ENCODE peak calls at places on chromosomes 13 and 19, in eight cellular contexts. One of them, this sample, is unnamed.

GRCh38 chr13:78787189-78787588 is 128.2 kb upstream of the OBI1 start:
- DNase-seq in stimulated activated CD4-positive, alpha-beta T cell treated with anti-CD3 and anti-CD28 coated beads, Interleukin-4, amount 100 ng/mL, for 1 hour: no peak
- DNase-seq in foreskin melanocyte: no peak
- DNase-seq in fibroblast of the conjunctiva: no peak
- DNase-seq in NCI-H2081 treated with DMSO at 0.1 percent for 48 hours: no peak
- DNase-seq in HFFc6: no peak
- DNase-seq in breast epithelium: no peak
- DNase-seq in activated T-cell treated with anti-CD3 and anti-CD28 coated beads for 48 hours: no peak
- DNase-seq in this sample: no peak

GRCh38 chr13:98224557-98224956 is 47.5 kb upstream of the RNF113B start:
- DNase-seq in stimulated activated CD4-positive, alpha-beta T cell treated with anti-CD3 and anti-CD28 coated beads, Interleukin-4, amount 100 ng/mL, for 1 hour: no peak
- DNase-seq in foreskin melanocyte: no peak
- DNase-seq in fibroblast of the conjunctiva: no peak
- DNase-seq in NCI-H2081 treated with DMSO at 0.1 percent for 48 hours: no peak
- DNase-seq in HFFc6: no peak
- DNase-seq in breast epithelium: no peak
- DNase-seq in activated T-cell treated with anti-CD3 and anti-CD28 coated beads for 48 hours: no peak
- DNase-seq in this sample: no peak

GRCh38 chr19:2887391-2887914 is 13.3 kb upstream of the ZNF57 start:
- DNase-seq in stimulated activated CD4-positive, alpha-beta T cell treated with anti-CD3 and anti-CD28 coated beads, Interleukin-4, amount 100 ng/mL, for 1 hour: no peak
- DNase-seq in foreskin melanocyte: peak; percentile 74
- DNase-seq in fibroblast of the conjunctiva: peak; percentile 47
- DNase-seq in NCI-H2081 treated with DMSO at 0.1 percent for 48 hours: peak; percentile 66
- DNase-seq in HFFc6: peak; percentile 55
- DNase-seq in breast epithelium: no peak
- DNase-seq in activated T-cell treated with anti-CD3 and anti-CD28 coated beads for 48 hours: no peak
- DNase-seq in this sample: peak; percentile 65

GRCh38 chr13:112883241-112883945 is 85.6 kb upstream of the MCF2L start:
- DNase-seq in stimulated activated CD4-positive, alpha-beta T cell treated with anti-CD3 and anti-CD28 coated beads, Interleukin-4, amount 100 ng/mL, for 1 hour: no peak
- DNase-seq in foreskin melanocyte: no peak
- DNase-seq in fibroblast of the conjunctiva: no peak
- DNase-seq in NCI-H2081 treated with DMSO at 0.1 percent for 48 hours: no peak
- DNase-seq in HFFc6: no peak
- DNase-seq in breast epithelium: no peak
- DNase-seq in activated T-cell treated with anti-CD3 and anti-CD28 coated beads for 48 hours: no peak
- DNase-seq in this sample: no peak

GRCh38 chr19:14943601-14944000 is 2.3 kb downstream of the OR7C2 start:
- DNase-seq in stimulated activated CD4-positive, alpha-beta T cell treated with anti-CD3 and anti-CD28 coated beads, Interleukin-4, amount 100 ng/mL, for 1 hour: no peak
- DNase-seq in foreskin melanocyte: no peak
- DNase-seq in fibroblast of the conjunctiva: no peak
- DNase-seq in NCI-H2081 treated with DMSO at 0.1 percent for 48 hours: no peak
- DNase-seq in HFFc6: no peak
- DNase-seq in breast epithelium: no peak
- DNase-seq in activated T-cell treated with anti-CD3 and anti-CD28 coated beads for 48 hours: no peak
- DNase-seq in this sample: no peak

GRCh38 chr13:113770441-113770840 is 11.4 kb downstream of the TMEM255B start:
- DNase-seq in stimulated activated CD4-positive, alpha-beta T cell treated with anti-CD3 and anti-CD28 coated beads, Interleukin-4, amount 100 ng/mL, for 1 hour: no peak
- DNase-seq in foreskin melanocyte: no peak
- DNase-seq in fibroblast of the conjunctiva: no peak
- DNase-seq in NCI-H2081 treated with DMSO at 0.1 percent for 48 hours: no peak
- DNase-seq in HFFc6: no peak
- DNase-seq in breast epithelium: no peak
- DNase-seq in activated T-cell treated with anti-CD3 and anti-CD28 coated beads for 48 hours: no peak
- DNase-seq in this sample: no peak

GRCh38 chr13:43411741-43412140 is 375.0 kb downstream of the ENOX1 start:
- DNase-seq in stimulated activated CD4-positive, alpha-beta T cell treated with anti-CD3 and anti-CD28 coated beads, Interleukin-4, amount 100 ng/mL, for 1 hour: no peak
- DNase-seq in foreskin melanocyte: no peak
- DNase-seq in fibroblast of the conjunctiva: no peak
- DNase-seq in NCI-H2081 treated with DMSO at 0.1 percent for 48 hours: no peak
- DNase-seq in HFFc6: no peak
- DNase-seq in breast epithelium: no peak
- DNase-seq in activated T-cell treated with anti-CD3 and anti-CD28 coated beads for 48 hours: no peak
- DNase-seq in this sample: no peak

GRCh38 chr19:7482584-7483439 is 6.0 kb downstream of the PEX11G start:
- DNase-seq in stimulated activated CD4-positive, alpha-beta T cell treated with anti-CD3 and anti-CD28 coated beads, Interleukin-4, amount 100 ng/mL, for 1 hour: no peak
- DNase-seq in foreskin melanocyte: no peak
- DNase-seq in fibroblast of the conjunctiva: no peak
- DNase-seq in NCI-H2081 treated with DMSO at 0.1 percent for 48 hours: no peak
- DNase-seq in HFFc6: no peak
- DNase-seq in breast epithelium: no peak
- DNase-seq in activated T-cell treated with anti-CD3 and anti-CD28 coated beads for 48 hours: no peak
- DNase-seq in this sample: no peak

GRCh38 chr13:111217661-111218060 is 102.6 kb downstream of the ARHGEF7 start:
- DNase-seq in stimulated activated CD4-positive, alpha-beta T cell treated with anti-CD3 and anti-CD28 coated beads, Interleukin-4, amount 100 ng/mL, for 1 hour: no peak
- DNase-seq in foreskin melanocyte: no peak
- DNase-seq in fibroblast of the conjunctiva: no peak
- DNase-seq in NCI-H2081 treated with DMSO at 0.1 percent for 48 hours: no peak
- DNase-seq in HFFc6: no peak
- DNase-seq in breast epithelium: no peak
- DNase-seq in activated T-cell treated with anti-CD3 and anti-CD28 coated beads for 48 hours: no peak
- DNase-seq in this sample: no peak

GRCh38 chr13:52345048-52345447 is 60.9 kb downstream of the THSD1 start:
- DNase-seq in stimulated activated CD4-positive, alpha-beta T cell treated with anti-CD3 and anti-CD28 coated beads, Interleukin-4, amount 100 ng/mL, for 1 hour: no peak
- DNase-seq in foreskin melanocyte: no peak
- DNase-seq in fibroblast of the conjunctiva: no peak
- DNase-seq in NCI-H2081 treated with DMSO at 0.1 percent for 48 hours: no peak
- DNase-seq in HFFc6: peak; percentile 31
- DNase-seq in breast epithelium: no peak
- DNase-seq in activated T-cell treated with anti-CD3 and anti-CD28 coated beads for 48 hours: no peak
- DNase-seq in this sample: no peak

GRCh38 chr19:13011653-13012389 is 16.5 kb downstream of the NFIX start:
- DNase-seq in stimulated activated CD4-positive, alpha-beta T cell treated with anti-CD3 and anti-CD28 coated beads, Interleukin-4, amount 100 ng/mL, for 1 hour: peak; percentile 30
- DNase-seq in foreskin melanocyte: no peak
- DNase-seq in fibroblast of the conjunctiva: no peak
- DNase-seq in NCI-H2081 treated with DMSO at 0.1 percent for 48 hours: no peak
- DNase-seq in HFFc6: no peak
- DNase-seq in breast epithelium: no peak
- DNase-seq in activated T-cell treated with anti-CD3 and anti-CD28 coated beads for 48 hours: no peak
- DNase-seq in this sample: no peak

GRCh38 chr13:31982540-31982939 is 49.0 kb upstream of the FRY start:
- DNase-seq in stimulated activated CD4-positive, alpha-beta T cell treated with anti-CD3 and anti-CD28 coated beads, Interleukin-4, amount 100 ng/mL, for 1 hour: no peak
- DNase-seq in foreskin melanocyte: peak; percentile 86
- DNase-seq in fibroblast of the conjunctiva: peak; percentile 46
- DNase-seq in NCI-H2081 treated with DMSO at 0.1 percent for 48 hours: no peak
- DNase-seq in HFFc6: peak; percentile 93
- DNase-seq in breast epithelium: peak; percentile 87
- DNase-seq in activated T-cell treated with anti-CD3 and anti-CD28 coated beads for 48 hours: no peak
- DNase-seq in this sample: peak; percentile 87

GRCh38 chr13:105721056-105721455 is 814.4 kb downstream of the EFNB2 start:
- DNase-seq in stimulated activated CD4-positive, alpha-beta T cell treated with anti-CD3 and anti-CD28 coated beads, Interleukin-4, amount 100 ng/mL, for 1 hour: no peak
- DNase-seq in foreskin melanocyte: no peak
- DNase-seq in fibroblast of the conjunctiva: no peak
- DNase-seq in NCI-H2081 treated with DMSO at 0.1 percent for 48 hours: no peak
- DNase-seq in HFFc6: no peak
- DNase-seq in breast epithelium: no peak
- DNase-seq in activated T-cell treated with anti-CD3 and anti-CD28 coated beads for 48 hours: no peak
- DNase-seq in this sample: no peak

GRCh38 chr13:57633950-57634828 is 2.6 kb downstream of the PCDH17 start:
- DNase-seq in stimulated activated CD4-positive, alpha-beta T cell treated with anti-CD3 and anti-CD28 coated beads, Interleukin-4, amount 100 ng/mL, for 1 hour: no peak
- DNase-seq in foreskin melanocyte: no peak
- DNase-seq in fibroblast of the conjunctiva: no peak
- DNase-seq in NCI-H2081 treated with DMSO at 0.1 percent for 48 hours: no peak
- DNase-seq in HFFc6: no peak
- DNase-seq in breast epithelium: no peak
- DNase-seq in activated T-cell treated with anti-CD3 and anti-CD28 coated beads for 48 hours: no peak
- DNase-seq in this sample: no peak

GRCh38 chr19:48724796-48725753 is 5.5 kb upstream of the MAMSTR start:
- DNase-seq in stimulated activated CD4-positive, alpha-beta T cell treated with anti-CD3 and anti-CD28 coated beads, Interleukin-4, amount 100 ng/mL, for 1 hour: no peak
- DNase-seq in foreskin melanocyte: peak; percentile 98
- DNase-seq in fibroblast of the conjunctiva: peak; percentile 87
- DNase-seq in NCI-H2081 treated with DMSO at 0.1 percent for 48 hours: peak; percentile 8
- DNase-seq in HFFc6: peak; percentile 78
- DNase-seq in breast epithelium: no peak
- DNase-seq in activated T-cell treated with anti-CD3 and anti-CD28 coated beads for 48 hours: no peak
- DNase-seq in this sample: peak; percentile 70

GRCh38 chr19:42879613-42880012 is at the start of gene PSG1:
- DNase-seq in stimulated activated CD4-positive, alpha-beta T cell treated with anti-CD3 and anti-CD28 coated beads, Interleukin-4, amount 100 ng/mL, for 1 hour: no peak
- DNase-seq in foreskin melanocyte: no peak
- DNase-seq in fibroblast of the conjunctiva: no peak
- DNase-seq in NCI-H2081 treated with DMSO at 0.1 percent for 48 hours: no peak
- DNase-seq in HFFc6: no peak
- DNase-seq in breast epithelium: no peak
- DNase-seq in activated T-cell treated with anti-CD3 and anti-CD28 coated beads for 48 hours: no peak
- DNase-seq in this sample: no peak

GRCh38 chr13:111845621-111846351 is 221.2 kb upstream of the SOX1 start:
- DNase-seq in stimulated activated CD4-positive, alpha-beta T cell treated with anti-CD3 and anti-CD28 coated beads, Interleukin-4, amount 100 ng/mL, for 1 hour: no peak
- DNase-seq in foreskin melanocyte: no peak
- DNase-seq in fibroblast of the conjunctiva: no peak
- DNase-seq in NCI-H2081 treated with DMSO at 0.1 percent for 48 hours: no peak
- DNase-seq in HFFc6: no peak
- DNase-seq in breast epithelium: no peak
- DNase-seq in activated T-cell treated with anti-CD3 and anti-CD28 coated beads for 48 hours: no peak
- DNase-seq in this sample: no peak

GRCh38 chr19:45179063-45179847 is 671 bp downstream of the BLOC1S3 start:
- DNase-seq in stimulated activated CD4-positive, alpha-beta T cell treated with anti-CD3 and anti-CD28 coated beads, Interleukin-4, amount 100 ng/mL, for 1 hour: peak; percentile 49
- DNase-seq in foreskin melanocyte: peak; percentile 22
- DNase-seq in fibroblast of the conjunctiva: no peak
- DNase-seq in NCI-H2081 treated with DMSO at 0.1 percent for 48 hours: no peak
- DNase-seq in HFFc6: peak; percentile 11
- DNase-seq in breast epithelium: no peak
- DNase-seq in activated T-cell treated with anti-CD3 and anti-CD28 coated beads for 48 hours: peak; percentile 38
- DNase-seq in this sample: no peak

GRCh38 chr19:54551293-54551692 is 22.3 kb upstream of the LILRA2 start:
- DNase-seq in stimulated activated CD4-positive, alpha-beta T cell treated with anti-CD3 and anti-CD28 coated beads, Interleukin-4, amount 100 ng/mL, for 1 hour: no peak
- DNase-seq in foreskin melanocyte: no peak
- DNase-seq in fibroblast of the conjunctiva: no peak
- DNase-seq in NCI-H2081 treated with DMSO at 0.1 percent for 48 hours: no peak
- DNase-seq in HFFc6: no peak
- DNase-seq in breast epithelium: no peak
- DNase-seq in activated T-cell treated with anti-CD3 and anti-CD28 coated beads for 48 hours: no peak
- DNase-seq in this sample: no peak

GRCh38 chr13:21668665-21669599 is 1.9 kb upstream of the FGF9 start:
- DNase-seq in stimulated activated CD4-positive, alpha-beta T cell treated with anti-CD3 and anti-CD28 coated beads, Interleukin-4, amount 100 ng/mL, for 1 hour: peak; percentile 21
- DNase-seq in foreskin melanocyte: no peak
- DNase-seq in fibroblast of the conjunctiva: no peak
- DNase-seq in NCI-H2081 treated with DMSO at 0.1 percent for 48 hours: no peak
- DNase-seq in HFFc6: no peak
- DNase-seq in breast epithelium: no peak
- DNase-seq in activated T-cell treated with anti-CD3 and anti-CD28 coated beads for 48 hours: no peak
- DNase-seq in this sample: no peak

GRCh38 chr19:13012690-13013608 is 17.7 kb downstream of the NFIX start:
- DNase-seq in stimulated activated CD4-positive, alpha-beta T cell treated with anti-CD3 and anti-CD28 coated beads, Interleukin-4, amount 100 ng/mL, for 1 hour: peak; percentile 38
- DNase-seq in foreskin melanocyte: peak; percentile 62
- DNase-seq in fibroblast of the conjunctiva: no peak
- DNase-seq in NCI-H2081 treated with DMSO at 0.1 percent for 48 hours: no peak
- DNase-seq in HFFc6: peak; percentile 30
- DNase-seq in breast epithelium: no peak
- DNase-seq in activated T-cell treated with anti-CD3 and anti-CD28 coated beads for 48 hours: no peak
- DNase-seq in this sample: no peak

GRCh38 chr19:18063463-18063862 is 23.3 kb downstream of the IL12RB1 start:
- DNase-seq in stimulated activated CD4-positive, alpha-beta T cell treated with anti-CD3 and anti-CD28 coated beads, Interleukin-4, amount 100 ng/mL, for 1 hour: peak; percentile 36
- DNase-seq in foreskin melanocyte: peak; percentile 50
- DNase-seq in fibroblast of the conjunctiva: no peak
- DNase-seq in NCI-H2081 treated with DMSO at 0.1 percent for 48 hours: no peak
- DNase-seq in HFFc6: no peak
- DNase-seq in breast epithelium: no peak
- DNase-seq in activated T-cell treated with anti-CD3 and anti-CD28 coated beads for 48 hours: peak; percentile 31
- DNase-seq in this sample: no peak

GRCh38 chr19:13766095-13766481 is 1.8 kb downstream of the MRI1 start:
- DNase-seq in stimulated activated CD4-positive, alpha-beta T cell treated with anti-CD3 and anti-CD28 coated beads, Interleukin-4, amount 100 ng/mL, for 1 hour: no peak
- DNase-seq in foreskin melanocyte: no peak
- DNase-seq in fibroblast of the conjunctiva: no peak
- DNase-seq in NCI-H2081 treated with DMSO at 0.1 percent for 48 hours: no peak
- DNase-seq in HFFc6: no peak
- DNase-seq in breast epithelium: no peak
- DNase-seq in activated T-cell treated with anti-CD3 and anti-CD28 coated beads for 48 hours: no peak
- DNase-seq in this sample: no peak

GRCh38 chr13:49908637-49909036 is 27.5 kb downstream of the SPRYD7 start:
- DNase-seq in stimulated activated CD4-positive, alpha-beta T cell treated with anti-CD3 and anti-CD28 coated beads, Interleukin-4, amount 100 ng/mL, for 1 hour: no peak
- DNase-seq in foreskin melanocyte: no peak
- DNase-seq in fibroblast of the conjunctiva: no peak
- DNase-seq in NCI-H2081 treated with DMSO at 0.1 percent for 48 hours: no peak
- DNase-seq in HFFc6: no peak
- DNase-seq in breast epithelium: no peak
- DNase-seq in activated T-cell treated with anti-CD3 and anti-CD28 coated beads for 48 hours: no peak
- DNase-seq in this sample: no peak

GRCh38 chr13:35953537-35954206 is 177.5 kb downstream of the DCLK1 start:
- DNase-seq in stimulated activated CD4-positive, alpha-beta T cell treated with anti-CD3 and anti-CD28 coated beads, Interleukin-4, amount 100 ng/mL, for 1 hour: no peak
- DNase-seq in foreskin melanocyte: peak; percentile 57
- DNase-seq in fibroblast of the conjunctiva: peak; percentile 87
- DNase-seq in NCI-H2081 treated with DMSO at 0.1 percent for 48 hours: peak; percentile 89
- DNase-seq in HFFc6: peak; percentile 83
- DNase-seq in breast epithelium: peak; percentile 57
- DNase-seq in activated T-cell treated with anti-CD3 and anti-CD28 coated beads for 48 hours: no peak
- DNase-seq in this sample: peak; percentile 43

GRCh38 chr19:39998511-39998910 is 1.7 kb downstream of the ZNF546 start:
- DNase-seq in stimulated activated CD4-positive, alpha-beta T cell treated with anti-CD3 and anti-CD28 coated beads, Interleukin-4, amount 100 ng/mL, for 1 hour: no peak
- DNase-seq in foreskin melanocyte: no peak
- DNase-seq in fibroblast of the conjunctiva: no peak
- DNase-seq in NCI-H2081 treated with DMSO at 0.1 percent for 48 hours: no peak
- DNase-seq in HFFc6: peak; percentile 35
- DNase-seq in breast epithelium: no peak
- DNase-seq in activated T-cell treated with anti-CD3 and anti-CD28 coated beads for 48 hours: no peak
- DNase-seq in this sample: peak; percentile 8

GRCh38 chr19:21117041-21117907 is 24.6 kb upstream of the ZNF431 start:
- DNase-seq in stimulated activated CD4-positive, alpha-beta T cell treated with anti-CD3 and anti-CD28 coated beads, Interleukin-4, amount 100 ng/mL, for 1 hour: no peak
- DNase-seq in foreskin melanocyte: no peak
- DNase-seq in fibroblast of the conjunctiva: no peak
- DNase-seq in NCI-H2081 treated with DMSO at 0.1 percent for 48 hours: no peak
- DNase-seq in HFFc6: peak; percentile 41
- DNase-seq in breast epithelium: no peak
- DNase-seq in activated T-cell treated with anti-CD3 and anti-CD28 coated beads for 48 hours: no peak
- DNase-seq in this sample: peak; percentile 63

GRCh38 chr13:99176309-99177276 is 24.1 kb upstream of the UBAC2 start:
- DNase-seq in stimulated activated CD4-positive, alpha-beta T cell treated with anti-CD3 and anti-CD28 coated beads, Interleukin-4, amount 100 ng/mL, for 1 hour: peak; percentile 71
- DNase-seq in foreskin melanocyte: peak; percentile 22
- DNase-seq in fibroblast of the conjunctiva: peak; percentile 23
- DNase-seq in NCI-H2081 treated with DMSO at 0.1 percent for 48 hours: no peak
- DNase-seq in HFFc6: peak; percentile 14
- DNase-seq in breast epithelium: peak; percentile 31
- DNase-seq in activated T-cell treated with anti-CD3 and anti-CD28 coated beads for 48 hours: peak; percentile 67
- DNase-seq in this sample: peak; percentile 32

This sample was measured in RCC 7860.